ENCODE peak calls at places on chromosome 22, in six cellular contexts. U is CD8-positive, alpha-beta T cell; Y is psoas muscle; H is PC-3; A is BJ; J is fibroblast of lung. B is an unnamed sample.

GRCh38 chr22:45645526-45646414 is 25.9 kb upstream of the ATXN10 start:
- DNase-seq in U (peak), H (peak), Y (peak), A (no peak), J (no peak), B (no peak)

GRCh38 chr22:21590809-21591641 is 23.5 kb downstream of the UBE2L3 start:
- DNase-seq in A (no peak), Y (no peak), U (no peak), H (no peak), J (no peak), B (no peak)

GRCh38 chr22:43861529-43861928 is 784 bp downstream of the SULT4A1 start:
- DNase-seq in A (no peak), Y (no peak), J (peak), H (no peak), U (no peak), B (no peak)

GRCh38 chr22:41092847-41093371 is 517 bp downstream of the EP300 start:
- DNase-seq in J (peak), H (peak), A (no peak), Y (peak), U (no peak), B (no peak)

GRCh38 chr22:24181996-24182560 is 791 bp downstream of the SUSD2 start:
- DNase-seq in H (no peak), A (no peak), U (no peak), J (no peak), Y (peak), B (no peak)

GRCh38 chr22:20013382-20013871 is 3.2 kb downstream of the ARVCF start:
- DNase-seq in H (no peak), Y (peak), A (no peak), J (peak), U (no peak), B (no peak)

GRCh38 chr22:45690008-45690407 is 18.4 kb downstream of the ATXN10 start:
- DNase-seq in Y (no peak), J (no peak), H (no peak), A (no peak), U (no peak), B (no peak)

GRCh38 chr22:38298312-38299000 is 18.8 kb downstream of the CSNK1E start:
- DNase-seq in U (no peak), A (no peak), J (peak), H (peak), Y (no peak), B (peak)

GRCh38 chr22:24707477-24707816 is 67.1 kb downstream of the PIWIL3 start:
- DNase-seq in A (no peak), U (no peak), J (no peak), H (no peak), Y (no peak), B (no peak)

GRCh38 chr22:28711820-28712777 is 29.5 kb downstream of the CHEK2 start:
- DNase-seq in A (peak), J (peak), H (peak), Y (no peak), U (no peak), B (peak)

GRCh38 chr22:34354071-34354817 is 434.0 kb upstream of the LARGE1 start:
- DNase-seq in A (no peak), H (no peak), U (no peak), J (no peak), Y (no peak), B (no peak)
- TF ChIP-seq CTCF in A (no peak), H (no peak), U (no peak), J (no peak), Y (no peak), B (no peak)

GRCh38 chr22:39663751-39664150 is 93.2 kb downstream of the CACNA1I start:
- DNase-seq in J (no peak), A (no peak), U (no peak), Y (no peak), H (peak), B (no peak)

GRCh38 chr22:39662677-39663034 is 92.1 kb downstream of the CACNA1I start:
- DNase-seq in J (no peak), H (no peak), U (no peak), A (no peak), Y (no peak), B (no peak)

GRCh38 chr22:39658806-39659463 is 88.4 kb downstream of the CACNA1I start:
- DNase-seq in U (no peak), Y (no peak), H (no peak), J (no peak), A (no peak), B (no peak)

GRCh38 chr22:39661842-39662676 is 91.5 kb downstream of the CACNA1I start:
- DNase-seq in J (no peak), A (no peak), H (no peak), Y (no peak), U (peak), B (no peak)

GRCh38 chr22:39661501-39661841 is 90.9 kb downstream of the CACNA1I start:
- DNase-seq in J (no peak), Y (no peak), U (no peak), H (no peak), A (no peak), B (no peak)
- H3K4me3 ChIP-seq in J (no peak), Y (no peak), U (peak), H (no peak), A (no peak), B (no peak)

DNA sequence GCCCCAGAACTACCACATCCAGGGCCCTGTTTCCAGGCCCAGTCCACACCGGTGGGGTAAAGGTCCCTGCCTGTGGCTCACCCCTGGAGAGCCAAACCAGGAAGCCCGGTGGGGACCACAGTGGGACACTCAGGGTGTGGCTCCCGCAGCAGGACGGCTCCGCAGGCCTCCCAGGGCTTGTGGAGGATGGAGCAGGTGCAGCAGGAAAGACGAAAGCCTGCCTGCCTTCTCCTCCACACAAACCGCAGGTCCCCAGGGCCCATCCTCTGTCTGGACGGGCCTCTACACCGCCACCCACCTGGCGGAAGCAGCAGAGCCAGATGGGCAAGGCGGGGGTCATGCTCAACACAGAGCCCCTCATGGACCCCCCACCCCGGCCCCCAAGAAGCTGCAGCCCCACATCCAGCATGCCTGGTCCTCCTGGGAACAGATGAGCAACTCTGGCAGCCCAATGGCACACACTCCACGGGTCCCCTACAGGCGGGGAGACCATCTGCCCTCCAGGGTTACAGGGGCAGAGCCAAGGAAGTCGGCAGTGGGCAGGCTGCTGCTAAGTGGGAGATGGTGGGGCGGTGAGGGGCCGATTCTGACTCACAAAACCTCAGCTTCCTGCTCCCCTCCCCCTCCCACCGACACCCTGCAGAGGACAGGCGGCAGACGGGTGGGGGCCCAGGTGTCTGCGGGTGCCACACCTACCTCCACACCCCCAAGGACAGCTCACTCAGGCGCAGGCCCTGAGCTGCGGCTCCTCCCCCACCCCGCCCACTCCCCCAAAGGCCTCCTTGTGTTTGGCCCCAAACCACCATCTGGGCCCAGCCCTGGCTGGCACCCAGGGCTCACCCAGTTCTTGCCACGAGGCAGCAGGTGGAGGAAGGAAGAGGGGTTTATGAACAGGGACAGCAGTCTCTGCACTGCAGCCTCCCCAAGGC is 5.2 kb downstream of the SBF1 start:
- DNase-seq in Y (peak), J (peak), A (no peak), U (peak), H (peak), B (no peak)
- TF ChIP-seq CTCF in Y (no peak), J (no peak), A (no peak), U (peak), H (no peak), B (no peak)

DNA sequence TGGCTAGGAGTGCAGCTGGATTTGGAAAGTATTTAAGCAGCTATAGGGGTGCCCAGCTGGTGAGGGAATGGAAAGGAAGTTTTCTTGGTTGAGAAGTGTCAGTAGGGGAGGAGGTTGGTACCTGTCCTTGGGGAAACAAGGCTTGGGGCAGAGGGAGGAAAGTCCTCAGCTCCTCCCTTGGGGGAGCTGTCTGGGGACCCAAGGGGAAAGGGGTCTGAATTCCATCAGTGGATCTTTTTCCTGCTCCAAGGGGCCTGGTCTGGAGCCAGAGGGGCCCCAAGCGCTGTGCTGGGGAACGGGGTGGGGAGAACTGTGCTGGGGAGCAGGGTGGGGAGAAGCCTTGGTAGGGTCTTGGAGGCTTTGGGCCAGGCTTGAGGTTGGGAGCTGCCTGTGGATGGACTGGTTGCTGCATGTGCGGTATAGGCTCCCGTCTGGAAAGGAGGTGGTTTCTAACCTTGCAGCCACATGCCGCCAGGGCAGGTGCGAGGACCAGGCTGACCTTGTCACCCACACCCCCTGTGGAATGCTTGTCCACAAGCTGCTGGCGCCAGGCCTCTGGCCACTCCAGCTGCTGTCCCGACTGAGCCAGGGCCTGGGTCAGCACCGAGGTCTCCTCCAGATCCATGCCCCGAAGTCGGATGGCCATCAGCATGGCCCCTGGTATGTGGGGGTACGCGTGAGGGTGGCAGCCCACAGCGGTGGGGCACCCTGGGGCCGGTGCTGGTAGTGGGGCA is 963 bp downstream of the TYMP start:
- DNase-seq in U (no peak), H (no peak), Y (no peak), A (no peak), J (no peak), B (no peak)
- H3K4me3 ChIP-seq in U (no peak), H (no peak), Y (peak), A (peak), J (peak), B (peak)

DNA sequence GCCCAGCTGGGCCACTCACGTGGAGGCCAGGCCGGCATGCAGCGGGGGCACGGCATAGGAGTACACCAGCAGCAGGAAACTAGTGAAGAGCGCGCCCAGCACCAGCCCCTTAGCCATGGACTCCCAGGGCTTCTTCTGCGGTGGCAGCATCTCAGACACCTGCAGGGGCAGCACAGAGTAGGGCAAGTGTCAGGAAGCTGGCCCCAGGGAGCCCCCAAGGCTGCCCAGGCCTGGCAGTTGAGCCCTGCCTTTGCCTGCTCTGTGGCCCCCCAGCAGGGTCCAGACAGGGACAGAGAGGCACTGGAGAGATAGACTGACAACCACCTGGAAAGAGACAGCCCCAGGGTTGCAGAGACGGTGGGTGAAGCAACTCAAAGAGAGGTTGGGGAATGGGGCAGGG is 10.7 kb upstream of the SEC14L6 start:
- DNase-seq in Y (no peak), J (no peak), H (no peak), A (no peak), U (no peak), B (no peak)
- TF ChIP-seq CTCF in Y (no peak), J (no peak), H (no peak), A (no peak), U (no peak), B (no peak)

GRCh38 chr22:42343551-42344081 is 73.2 kb upstream of the TCF20 start:
- DNase-seq in J (peak), H (peak), Y (no peak), U (no peak), A (no peak), B (no peak)
- H3K4me3 ChIP-seq in J (no peak), H (no peak), Y (peak), U (no peak), A (peak), B (peak)

GRCh38 chr22:17268501-17269223 is 49.4 kb upstream of the ADA2 start:
- DNase-seq in Y (no peak), A (no peak), J (no peak), H (no peak), U (no peak), B (no peak)
- TF ChIP-seq CTCF in Y (peak), A (no peak), J (no peak), H (no peak), U (no peak), B (no peak)

GRCh38 chr22:36419177-36419911 is 31.6 kb upstream of the MYH9 start:
- DNase-seq in U (no peak), H (no peak), A (peak), J (peak), Y (peak), B (no peak)

GRCh38 chr22:36423461-36424404 is 36.0 kb upstream of the MYH9 start:
- DNase-seq in A (no peak), H (no peak), Y (no peak), J (peak), U (no peak), B (no peak)

GRCh38 chr22:36417281-36417686 is 29.5 kb upstream of the MYH9 start:
- DNase-seq in H (peak), Y (no peak), U (no peak), A (no peak), J (peak), B (no peak)

GRCh38 chr22:36422287-36423014 is 34.7 kb upstream of the MYH9 start:
- DNase-seq in A (no peak), U (no peak), Y (no peak), H (no peak), J (no peak), B (no peak)

GRCh38 chr22:36419912-36420882 is 32.4 kb upstream of the MYH9 start:
- DNase-seq in Y (no peak), U (no peak), A (no peak), J (no peak), H (no peak), B (no peak)
- H3K4me3 ChIP-seq in Y (no peak), U (no peak), A (no peak), J (no peak), H (no peak), B (no peak)

GRCh38 chr22:30486661-30487115 is 14.9 kb upstream of the SEC14L3 start:
- DNase-seq in Y (no peak), J (no peak), A (no peak), H (no peak), U (no peak), B (no peak)

GRCh38 chr22:30492144-30492543 is 13.4 kb downstream of the SEC14L4 start:
- DNase-seq in H (no peak), U (no peak), A (no peak), J (no peak), Y (no peak), B (no peak)

GRCh38 chr22:30488121-30488520 is 16.3 kb upstream of the SEC14L3 start:
- DNase-seq in J (no peak), H (no peak), Y (no peak), U (no peak), A (no peak), B (no peak)

GRCh38 chr22:30491381-30491780 is 14.1 kb downstream of the SEC14L4 start:
- DNase-seq in Y (no peak), U (no peak), J (no peak), H (no peak), A (no peak), B (no peak)

GRCh38 chr22:30490399-30490798 is 15.1 kb downstream of the SEC14L4 start:
- DNase-seq in A (no peak), U (no peak), J (no peak), Y (no peak), H (no peak), B (no peak)
- TF ChIP-seq CTCF in A (peak), U (no peak), J (no peak), Y (no peak), H (no peak), B (peak)

GRCh38 chr22:50271011-50271394 is 823 bp upstream of the MAPK11 start:
- DNase-seq in J (no peak), Y (no peak), H (no peak), A (no peak), U (no peak), B (no peak)
- H3K4me3 ChIP-seq in J (peak), Y (peak), H (peak), A (peak), U (peak), B (peak)